ENCODE peak calls at places on chromosomes 2 and 18, in six cellular contexts. C, M, A, L, D and F are unnamed samples.

GRCh38 chr2:240604291-240604938 is 17.9 kb downstream of the CAPN10 start:
- DNase-seq in C (no peak), M (no peak), A (peak; percentile 65), L (peak; percentile 79), D (peak; percentile 87), F (peak; percentile 87)

GRCh38 chr2:74532222-74532621 is 2.5 kb downstream of the HTRA2 start:
- DNase-seq in C (no peak), M (no peak), A (no peak), L (no peak), D (peak; percentile 20), F (no peak)

GRCh38 chr2:99139003-99139402 is 2.5 kb upstream of the C2orf15 start:
- DNase-seq in C (no peak), M (no peak), A (no peak), L (no peak), D (no peak), F (no peak)

GRCh38 chr2:238669581-238670340 is 178.1 kb upstream of the TWIST2 start:
- DNase-seq in C (no peak), M (no peak), A (no peak), L (no peak), D (no peak), F (no peak)

GRCh38 chr2:24515335-24515734 is 24.3 kb downstream of the NCOA1 start:
- DNase-seq in C (no peak), M (no peak), A (no peak), L (no peak), D (no peak), F (no peak)

GRCh38 chr2:171248205-171248662 is 87.5 kb upstream of the TLK1 start:
- DNase-seq in C (peak; percentile 44), M (peak; percentile 4), A (no peak), L (no peak), D (no peak), F (no peak)

GRCh38 chr2:229133155-229133772 is 137.8 kb downstream of the PID1 start:
- DNase-seq in C (no peak), M (no peak), A (peak; percentile 21), L (peak; percentile 64), D (peak; percentile 62), F (no peak)

GRCh38 chr18:3585656-3586509 is 135.9 kb downstream of the TGIF1 start:
- DNase-seq in C (peak; percentile 52), M (peak; percentile 56), A (peak; percentile 72), L (peak; percentile 95), D (peak; percentile 91), F (peak; percentile 89)

GRCh38 chr2:179532890-179533289 is 268.3 kb upstream of the SESTD1 start:
- DNase-seq in C (no peak), M (no peak), A (no peak), L (peak; percentile 24), D (peak; percentile 27), F (no peak)

GRCh38 chr2:100193334-100193733 is 50.9 kb upstream of the AFF3 start:
- DNase-seq in C (no peak), M (no peak), A (no peak), L (no peak), D (no peak), F (no peak)

GRCh38 chr2:113278073-113278811 is 479 bp downstream of the PAX8 start:
- DNase-seq in C (no peak), M (no peak), A (no peak), L (peak; percentile 55), D (no peak), F (peak; percentile 73)

GRCh38 chr2:99067871-99068270 is 73.6 kb upstream of the C2orf15 start:
- DNase-seq in C (no peak), M (no peak), A (no peak), L (no peak), D (no peak), F (no peak)

GRCh38 chr2:159300586-159300985 is 14.1 kb upstream of the WDSUB1 start:
- DNase-seq in C (no peak), M (no peak), A (no peak), L (no peak), D (no peak), F (no peak)

GRCh38 chr2:229674830-229675530 is 39.4 kb downstream of the DNER start:
- DNase-seq in C (no peak), M (no peak), A (no peak), L (no peak), D (no peak), F (no peak)

GRCh38 chr18:78701753-78702409 is 277.7 kb upstream of the SALL3 start:
- DNase-seq in C (no peak), M (no peak), A (no peak), L (no peak), D (peak; percentile 97), F (no peak)

GRCh38 chr2:2698182-2699116 is 367.4 kb upstream of the MYT1L start:
- DNase-seq in C (no peak), M (no peak), A (no peak), L (peak; percentile 47), D (peak; percentile 86), F (peak; percentile 44)

GRCh38 chr2:235511187-235511661 is 17.4 kb downstream of the AGAP1 start:
- DNase-seq in C (no peak), M (no peak), A (peak; percentile 53), L (no peak), D (peak; percentile 47), F (peak; percentile 60)

GRCh38 chr2:187206071-187206470 is 242.0 kb downstream of the CALCRL start:
- DNase-seq in C (no peak), M (no peak), A (no peak), L (no peak), D (no peak), F (no peak)

GRCh38 chr18:54983041-54983686 is 23.9 kb upstream of the CCDC68 start:
- DNase-seq in C (no peak), M (no peak), A (no peak), L (peak; percentile 78), D (peak; percentile 60), F (no peak)

GRCh38 chr2:10283106-10284062 is 19.3 kb upstream of the HPCAL1 start:
- DNase-seq in C (no peak), M (no peak), A (no peak), L (no peak), D (no peak), F (peak; percentile 62)

GRCh38 chr2:202261531-202261930 is 4.0 kb upstream of the NOP58 start:
- DNase-seq in C (no peak), M (no peak), A (no peak), L (no peak), D (no peak), F (no peak)

GRCh38 chr2:103788875-103789715 is 1027.3 kb downstream of the TMEM182 start:
- DNase-seq in C (no peak), M (no peak), A (peak; percentile 18), L (peak; percentile 76), D (no peak), F (no peak)

GRCh38 chr2:98148968-98149697 is 62.2 kb downstream of the VWA3B start:
- DNase-seq in C (no peak), M (no peak), A (peak; percentile 47), L (peak; percentile 56), D (no peak), F (no peak)